ENCODE peak calls at places on chromosomes 4 and X, in ten cellular contexts. D is hepatocyte, L is mesendoderm, T is GM23338, S is mammary epithelial cell, E is fibroblast of lung, K is SK-N-SH, H is HCT116, R is OCI-LY7, J is K562. Q is an unnamed sample.
A peak's percentile ranks its signal among the peaks of the same experiment; 100 is the strongest.

GRCh38 chr4:94410678-94411206 is 41.0 kb upstream of the PDLIM5 start:
- DNase-seq in D (peak; percentile 8), L (no peak), T (no peak), S (no peak), E (peak; percentile 71), K (no peak), H (no peak), R (no peak), J (no peak), Q (peak; percentile 29)

GRCh38 chr4:13984996-13985780 is 357.7 kb upstream of the BOD1L1 start:
- DNase-seq in D (no peak), L (no peak), T (no peak), S (no peak), E (peak; percentile 81), K (no peak), H (no peak), R (no peak), J (no peak), Q (no peak)

GRCh38 chr4:14871676-14872430 is 130.4 kb upstream of the CPEB2 start:
- DNase-seq in D (no peak), L (peak; percentile 72), T (peak; percentile 72), S (peak; percentile 92), E (no peak), K (no peak), H (peak; percentile 2), R (peak; percentile 14), J (peak; percentile 18), Q (peak; percentile 76)

GRCh38 chr4:3284734-3285557 is 7.9 kb upstream of the RGS12 start:
- DNase-seq in D (no peak), L (no peak), T (no peak), S (no peak), E (no peak), K (no peak), H (no peak), R (no peak), J (no peak), Q (no peak)

GRCh38 chr4:37453361-37454262 is 209.1 kb downstream of the NWD2 start:
- DNase-seq in D (peak; percentile 91), L (peak; percentile 75), T (peak; percentile 81), S (peak; percentile 28), E (peak; percentile 17), K (peak; percentile 74), H (no peak), R (no peak), J (peak; percentile 49), Q (no peak)

GRCh38 chrX:47515941-47516649 is 33.1 kb upstream of the ZNF41 start:
- DNase-seq in D (no peak), L (peak; percentile 50), T (no peak), S (peak; percentile 62), E (peak; percentile 58), K (no peak), H (no peak), R (no peak), J (no peak), Q (no peak)

GRCh38 chrX:9122504-9123245 is 88.7 kb upstream of the FAM9B start:
- DNase-seq in D (no peak), L (no peak), T (no peak), S (no peak), E (peak; percentile 13), K (no peak), H (no peak), R (no peak), J (no peak), Q (no peak)

GRCh38 chrX:38988301-38988700 is 187.0 kb downstream of the MID1IP1 start:
- DNase-seq in D (no peak), L (no peak), T (no peak), S (no peak), E (no peak), K (no peak), H (no peak), R (no peak), J (no peak), Q (no peak)

GRCh38 chr4:176443646-176444409 is 124.1 kb downstream of the SPCS3 start:
- DNase-seq in D (no peak), L (no peak), T (no peak), S (peak; percentile 48), E (peak; percentile 39), K (no peak), H (no peak), R (no peak), J (no peak), Q (no peak)

GRCh38 chr4:113625902-113626301 is 135.6 kb downstream of the CAMK2D start:
- DNase-seq in D (no peak), L (no peak), T (no peak), S (no peak), E (no peak), K (no peak), H (no peak), R (no peak), J (no peak), Q (no peak)

GRCh38 chr4:113633467-113633866 is 128.1 kb downstream of the CAMK2D start:
- DNase-seq in D (no peak), L (no peak), T (no peak), S (no peak), E (no peak), K (no peak), H (no peak), R (no peak), J (no peak), Q (no peak)

GRCh38 chr4:113623274-113623894 is 138.2 kb downstream of the CAMK2D start:
- DNase-seq in D (no peak), L (no peak), T (no peak), S (no peak), E (no peak), K (no peak), H (no peak), R (no peak), J (no peak), Q (peak; percentile 45)

GRCh38 chr4:113627321-113627720 is 134.2 kb downstream of the CAMK2D start:
- DNase-seq in D (no peak), L (no peak), T (no peak), S (no peak), E (no peak), K (no peak), H (no peak), R (no peak), J (no peak), Q (no peak)

GRCh38 chr4:113628711-113629110 is 132.8 kb downstream of the CAMK2D start:
- DNase-seq in D (no peak), L (no peak), T (no peak), S (no peak), E (no peak), K (no peak), H (no peak), R (no peak), J (no peak), Q (no peak)
- H3K4me1 ChIP-seq in D (peaks cover 10% of the 10 kb centered on the region), L (no peaks in the 10 kb centered on the region), T (no peaks in the 10 kb centered on the region), S (no peaks in the 10 kb centered on the region), E (no peaks in the 10 kb centered on the region), K (peaks cover 17% of the 10 kb centered on the region), H (no peaks in the 10 kb centered on the region), R (peaks cover 22% of the 10 kb centered on the region), J (no peaks in the 10 kb centered on the region), Q (peaks cover 72% of the 10 kb centered on the region)

DNA sequence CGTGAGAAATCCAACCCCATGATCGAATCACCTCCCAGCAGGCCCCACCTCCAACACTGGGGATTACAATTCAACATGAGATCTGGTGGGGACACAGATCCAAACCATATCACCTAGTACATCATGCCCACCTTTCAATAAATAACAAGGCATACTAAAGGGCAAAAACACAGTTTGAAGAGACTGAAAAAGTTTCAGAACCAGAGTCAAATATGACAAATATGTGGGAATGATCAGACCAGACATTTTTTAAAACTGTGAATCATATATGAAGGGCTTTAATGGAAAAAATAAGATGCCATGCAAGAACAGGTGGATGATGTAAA is 167.3 kb downstream of the CAMK2D start:
- DNase-seq in D (no peak), L (no peak), T (no peak), S (no peak), E (no peak), K (no peak), H (no peak), R (no peak), J (no peak), Q (no peak)
- H3K79me2 ChIP-seq in D (peaks cover 44% of the 10 kb centered on the region), L (no peaks in the 10 kb centered on the region), T (no peaks in the 10 kb centered on the region), S (no peaks in the 10 kb centered on the region), E (peaks cover 2% of the 10 kb centered on the region), K (peaks cover 12% of the 10 kb centered on the region), H (no peaks in the 10 kb centered on the region), R (peaks cover 15% of the 10 kb centered on the region), J (no peaks in the 10 kb centered on the region), Q (peaks cover 94% of the 10 kb centered on the region)

GRCh38 chr4:156019238-156019637 is 65.6 kb upstream of the CTSO start:
- DNase-seq in D (no peak), L (no peak), T (peak; percentile 21), S (no peak), E (no peak), K (no peak), H (no peak), R (no peak), J (no peak), Q (no peak)
- H3K4me2 ChIP-seq in D (no peak overlapping the region), L (no peak overlapping the region), T (peak overlapping the region; percentile 72), S (no peak overlapping the region), E (no peak overlapping the region), K (no peak overlapping the region), H (no peak overlapping the region), R (no peak overlapping the region), J (no peak overlapping the region), Q (no peak overlapping the region)

GRCh38 chr4:88021824-88022223 is 14.4 kb downstream of the PKD2 start:
- DNase-seq in D (peak; percentile 17), L (no peak), T (no peak), S (peak; percentile 29), E (peak; percentile 45), K (no peak), H (no peak), R (no peak), J (no peak), Q (no peak)

GRCh38 chr4:88014506-88014905 is 7.1 kb downstream of the PKD2 start:
- DNase-seq in D (no peak), L (no peak), T (no peak), S (no peak), E (no peak), K (no peak), H (no peak), R (no peak), J (no peak), Q (no peak)

GRCh38 chr4:88018471-88018870 is 11.0 kb downstream of the PKD2 start:
- DNase-seq in D (no peak), L (peak; percentile 17), T (no peak), S (no peak), E (peak; percentile 82), K (no peak), H (no peak), R (no peak), J (no peak), Q (no peak)

GRCh38 chr4:88015659-88016295 is 8.3 kb downstream of the PKD2 start:
- DNase-seq in D (no peak), L (no peak), T (no peak), S (no peak), E (no peak), K (no peak), H (no peak), R (no peak), J (no peak), Q (no peak)

DNA sequence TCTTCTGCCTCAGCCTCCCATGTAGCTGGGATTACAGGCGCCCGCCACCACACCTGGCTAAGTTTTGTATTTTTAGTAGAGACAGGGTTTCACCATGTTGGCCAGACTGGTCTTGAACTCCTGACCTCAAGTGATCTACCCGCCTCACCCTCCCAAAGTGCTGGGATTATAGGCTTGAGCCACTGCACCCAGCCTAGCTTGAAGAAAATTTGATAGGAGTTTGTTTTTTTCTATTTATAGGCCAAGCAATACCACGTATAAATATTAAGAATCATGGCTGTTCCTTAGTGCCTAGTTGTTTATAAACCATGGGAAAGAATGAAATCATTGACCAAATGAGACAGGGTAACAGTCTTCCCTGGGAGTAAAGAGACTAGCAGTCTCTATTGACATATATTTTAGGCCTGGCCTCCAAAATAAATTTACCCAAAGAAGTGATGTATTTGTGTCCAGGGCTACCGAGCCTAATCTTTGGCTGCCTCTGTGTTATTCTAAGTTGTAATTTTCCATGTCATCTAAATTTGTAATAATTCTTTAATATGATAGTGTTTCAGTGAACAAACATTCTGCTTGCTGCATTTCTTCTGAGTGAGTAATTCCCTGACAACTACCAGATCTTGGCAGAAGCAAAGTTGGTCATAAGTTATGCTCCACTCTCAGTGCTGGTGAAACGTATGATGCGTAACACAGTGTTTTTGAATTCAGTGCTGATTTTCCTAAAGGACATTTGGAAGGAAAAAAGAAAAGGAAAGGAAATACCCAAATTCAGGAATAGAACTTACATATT is 10.3 kb downstream of the PKD2 start:
- DNase-seq in D (peak; percentile 56), L (no peak), T (no peak), S (peak; percentile 90), E (peak; percentile 98), K (no peak), H (no peak), R (no peak), J (no peak), Q (no peak)
- H3K4me1 ChIP-seq in D (peaks cover 11% of the 10 kb centered on the region), L (peaks cover 5% of the 10 kb centered on the region), T (peaks cover 14% of the 10 kb centered on the region), S (peaks cover 23% of the 10 kb centered on the region), E (peaks cover 16% of the 10 kb centered on the region), K (peaks cover 3% of the 10 kb centered on the region), H (peaks cover 3% of the 10 kb centered on the region), R (peaks cover 4% of the 10 kb centered on the region), J (no peaks in the 10 kb centered on the region), Q (peaks cover 53% of the 10 kb centered on the region)

Q was measured in Karpas-422.